ENCODE peak calls at places on chromosomes 3 and 15, in four cellular contexts. L is endodermal cell; M is uterus; F is CD8-positive, alpha-beta memory T cell. I is an unnamed sample.

GRCh38 chr3:67357610-67358458 is 296.6 kb downstream of the SUCLG2 start:
- DNase-seq in F (no peak), M (no peak), L (peak), I (no peak)

GRCh38 chr3:178203152-178203551 is 333.1 kb upstream of the KCNMB2 start:
- DNase-seq in L (no peak), F (no peak), M (no peak), I (no peak)

GRCh38 chr15:100726426-100727190 is 124.2 kb downstream of the ASB7 start:
- DNase-seq in M (peak), L (peak), F (no peak), I (no peak)

GRCh38 chr3:142088522-142088921 is 60.8 kb downstream of the TFDP2 start:
- DNase-seq in F (no peak), L (no peak), M (no peak), I (no peak)

GRCh38 chr3:101461451-101461850 is 51.6 kb downstream of the SENP7 start:
- DNase-seq in F (no peak), L (no peak), M (no peak), I (no peak)

GRCh38 chr15:40787344-40787841 is 17.6 kb downstream of the C15orf62 start:
- DNase-seq in L (peak), M (no peak), F (no peak), I (peak)

GRCh38 chr3:25471081-25471768 is 43.2 kb downstream of the RARB start:
- DNase-seq in M (no peak), L (no peak), F (no peak), I (no peak)

GRCh38 chr3:42042747-42043115 is 48.4 kb upstream of the TRAK1 start:
- DNase-seq in L (no peak), M (no peak), F (no peak), I (peak)

GRCh38 chr3:160400631-160401150 is 1.2 kb downstream of the SMC4 start:
- DNase-seq in L (peak), M (no peak), F (peak), I (peak)

GRCh38 chr3:111735271-111735758 is 123.8 kb upstream of the PHLDB2 start:
- DNase-seq in M (no peak), F (no peak), L (no peak), I (no peak)

GRCh38 chr3:39343076-39343717 is 13.7 kb downstream of the CCR8 start:
- DNase-seq in L (no peak), F (no peak), M (no peak), I (no peak)

GRCh38 chr15:63368503-63368902 is 13.1 kb downstream of the CA12 start:
- DNase-seq in L (no peak), F (no peak), M (no peak), I (no peak)

GRCh38 chr3:163939926-163940325 is 1138.4 kb downstream of the SI start:
- DNase-seq in F (no peak), L (peak), M (no peak), I (no peak)

GRCh38 chr15:74275957-74276356 is 39.8 kb downstream of the CCDC33 start:
- DNase-seq in F (no peak), L (peak), M (no peak), I (no peak)

GRCh38 chr3:112555535-112556170 is 6.1 kb downstream of the ATG3 start:
- DNase-seq in F (no peak), L (no peak), M (no peak), I (no peak)

GRCh38 chr3:52289747-52290595 is 2.3 kb downstream of the GLYCTK start:
- DNase-seq in M (no peak), L (peak), F (no peak), I (peak)

GRCh38 chr3:97432914-97433313 is 331.6 kb upstream of the ARL6 start:
- DNase-seq in M (no peak), F (no peak), L (no peak), I (no peak)

GRCh38 chr15:50209804-50210203 is 27.8 kb downstream of the SLC27A2 start:
- DNase-seq in F (no peak), M (no peak), L (no peak), I (no peak)

GRCh38 chr3:45258317-45258716 is 32.2 kb upstream of the TMEM158 start:
- DNase-seq in F (no peak), M (no peak), L (no peak), I (no peak)

GRCh38 chr3:172536993-172537419 is 13.8 kb upstream of the TNFSF10 start:
- DNase-seq in M (no peak), F (no peak), L (no peak), I (no peak)
- H3K27ac ChIP-seq in M (no peak), F (no peak), L (no peak), I (peak)

GRCh38 chr3:32948625-32949445 is 2.6 kb upstream of the CCR4 start:
- DNase-seq in L (no peak), M (no peak), F (no peak), I (no peak)
- H3K4me3 ChIP-seq in L (no peak), M (no peak), F (no peak), I (no peak)

DNA sequence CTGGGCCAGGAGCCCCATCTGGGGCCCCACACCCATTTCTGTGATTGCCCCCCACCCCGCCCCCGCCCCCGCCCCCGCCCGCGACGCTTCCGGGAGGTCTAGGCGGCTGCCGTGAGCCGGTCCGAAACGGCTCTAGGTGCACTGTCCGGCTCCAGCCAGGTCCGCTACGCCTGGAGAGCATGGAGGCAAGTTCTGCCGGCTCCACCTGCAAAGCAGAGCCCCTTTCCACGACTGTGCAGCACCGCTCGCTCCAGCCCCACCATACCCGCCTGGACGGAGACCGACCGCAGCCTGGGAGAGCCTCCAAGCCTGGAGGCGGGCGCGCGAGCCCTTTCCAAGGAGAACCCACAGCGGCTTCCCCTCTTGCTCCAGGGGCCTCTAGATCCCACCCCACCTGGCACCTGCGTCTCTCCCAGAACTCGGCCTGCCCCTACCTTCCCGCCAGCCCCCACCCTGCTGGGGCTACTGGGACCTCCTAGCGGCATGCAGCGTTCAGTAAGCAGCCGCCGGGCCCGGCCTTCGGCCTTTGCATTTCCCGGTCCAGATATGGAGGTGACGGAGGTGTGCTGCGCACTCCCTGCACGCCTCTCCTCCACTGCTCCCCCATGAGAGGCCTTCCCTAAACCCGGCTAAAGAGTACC is 66.2 kb downstream of the KLF13 start:
- DNase-seq in F (no peak), L (peak), M (no peak), I (no peak)
- H3K27ac ChIP-seq in F (peak), L (no peak), M (peak), I (peak)

DNA sequence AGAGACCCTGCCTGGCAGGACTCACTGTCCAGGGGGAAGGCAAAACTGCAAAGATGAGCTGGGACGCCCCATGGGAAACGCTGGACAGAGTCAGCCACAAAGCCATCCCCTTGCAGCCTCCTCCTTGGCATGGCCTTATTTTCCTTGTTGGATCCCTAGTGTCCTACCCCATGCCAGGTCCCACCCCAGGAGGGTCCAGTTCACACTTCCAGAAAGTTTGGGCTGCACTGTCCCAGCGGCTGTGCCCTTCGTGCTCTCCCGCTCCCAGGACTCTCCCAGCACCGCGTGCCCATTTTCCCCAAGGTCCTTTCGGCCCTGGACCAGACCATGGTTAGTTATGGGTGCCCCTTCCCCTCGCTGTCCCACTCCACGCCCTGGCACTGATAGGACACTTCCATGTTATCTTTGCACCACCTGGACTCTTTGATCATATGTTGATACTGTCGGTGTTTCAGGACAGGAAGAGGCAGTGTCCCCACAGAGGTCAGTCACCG is 5.8 kb upstream of the NRROS start:
- DNase-seq in M (no peak), L (peak), F (no peak), I (no peak)
- H3K4me3 ChIP-seq in M (no peak), L (no peak), F (no peak), I (no peak)

GRCh38 chr15:71294636-71295241 is 179.5 kb downstream of the THSD4 start:
- DNase-seq in M (peak), F (no peak), L (no peak), I (no peak)

GRCh38 chr15:71296032-71296686 is 180.9 kb downstream of the THSD4 start:
- DNase-seq in M (no peak), L (no peak), F (no peak), I (peak)

GRCh38 chr15:71294251-71294635 is 179.0 kb downstream of the THSD4 start:
- DNase-seq in M (no peak), L (no peak), F (no peak), I (no peak)

GRCh38 chr15:71291723-71292122 is 176.5 kb downstream of the THSD4 start:
- DNase-seq in F (no peak), M (no peak), L (no peak), I (no peak)

GRCh38 chr15:71295242-71296031 is 180.2 kb downstream of the THSD4 start:
- DNase-seq in F (no peak), L (no peak), M (peak), I (no peak)
- H3K27ac ChIP-seq in F (no peak), L (no peak), M (peak), I (peak)

DNA sequence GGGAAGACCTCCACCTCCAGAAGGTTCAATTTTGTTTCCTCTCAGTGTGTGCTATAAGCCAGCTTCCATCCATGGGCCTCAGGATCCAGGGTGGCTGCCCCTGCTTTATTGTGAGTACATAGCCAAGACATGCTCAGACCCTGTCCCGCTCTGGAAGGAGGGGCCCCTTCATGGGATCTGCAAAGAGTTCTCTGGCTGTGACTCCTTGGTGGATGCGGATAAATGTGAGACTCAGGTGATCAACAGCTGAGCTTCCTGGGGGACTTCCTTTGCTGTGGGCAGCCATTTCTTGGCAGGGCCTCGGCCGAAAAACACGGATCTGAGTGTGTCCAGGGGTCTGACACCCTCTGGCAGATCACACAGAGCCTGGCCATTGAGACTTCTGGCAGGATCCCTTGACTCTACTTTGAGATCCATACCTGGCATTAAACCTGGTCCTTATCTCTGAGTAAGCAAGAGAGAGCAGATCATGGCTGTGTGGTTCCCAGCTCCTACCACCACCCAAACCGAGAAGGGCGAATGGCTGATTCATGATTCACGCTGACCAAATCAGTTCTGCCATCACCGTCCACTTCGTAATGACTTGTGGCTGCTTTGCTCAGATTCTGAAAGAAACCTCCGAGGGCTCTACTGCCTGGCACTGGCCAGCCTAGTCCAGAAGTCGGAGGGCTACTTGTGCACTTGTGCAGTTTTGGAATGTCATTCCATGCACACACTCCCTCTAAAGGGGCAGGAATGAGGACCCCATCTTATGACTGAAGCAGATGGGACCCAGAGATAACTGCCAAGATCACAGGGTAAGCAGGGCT is 68.1 kb downstream of the SENP2 start:
- DNase-seq in L (no peak), M (no peak), F (no peak), I (no peak)
- H3K4me3 ChIP-seq in L (no peak), M (no peak), F (no peak), I (no peak)

GRCh38 chr3:115659861-115660260 is 36.6 kb downstream of the GAP43 start:
- DNase-seq in F (no peak), L (no peak), M (no peak), I (no peak)
- H3K27ac ChIP-seq in F (no peak), L (no peak), M (peak), I (no peak)